ENCODE peak calls at places on chromosomes 3 and 15, in six cellular contexts. V, H, Y, L, W and Q are unnamed samples.

GRCh38 chr3:19256313-19256712 is 108.0 kb downstream of the KCNH8 start:
- DNase-seq in V (no peak), H (no peak), Y (no peak), L (no peak), W (no peak), Q (no peak)

GRCh38 chr3:50120364-50121095 is 31.8 kb downstream of the RBM5 start:
- DNase-seq in V (no peak), H (no peak), Y (no peak), L (no peak), W (no peak), Q (no peak)

GRCh38 chr15:70643783-70644125 is 119.6 kb downstream of the UACA start:
- DNase-seq in V (no peak), H (no peak), Y (peak), L (no peak), W (no peak), Q (no peak)

GRCh38 chr3:61943975-61944374 is 382.6 kb downstream of the PTPRG start:
- DNase-seq in V (no peak), H (no peak), Y (no peak), L (no peak), W (no peak), Q (no peak)

GRCh38 chr3:90015688-90016356 is 908.4 kb downstream of the EPHA3 start:
- DNase-seq in V (no peak), H (no peak), Y (no peak), L (no peak), W (no peak), Q (no peak)

GRCh38 chr3:126550488-126551051 is 8.2 kb downstream of the C3orf22 start:
- DNase-seq in V (peak), H (no peak), Y (no peak), L (no peak), W (no peak), Q (peak)

GRCh38 chr3:177110308-177111254 is 86.7 kb downstream of the TBL1XR1 start:
- DNase-seq in V (no peak), H (no peak), Y (no peak), L (no peak), W (no peak), Q (no peak)

GRCh38 chr15:28104326-28104725 is 5.2 kb upstream of the OCA2 start:
- DNase-seq in V (no peak), H (no peak), Y (no peak), L (no peak), W (no peak), Q (no peak)

GRCh38 chr3:75001330-75001729 is 386.9 kb upstream of the CNTN3 start:
- DNase-seq in V (no peak), H (no peak), Y (no peak), L (no peak), W (no peak), Q (no peak)

GRCh38 chr3:31621314-31621713 is 88.6 kb downstream of the STT3B start:
- DNase-seq in V (no peak), H (no peak), Y (peak), L (no peak), W (no peak), Q (no peak)

GRCh38 chr3:149618151-149619123 is 39.4 kb downstream of the WWTR1 start:
- DNase-seq in V (no peak), H (no peak), Y (no peak), L (no peak), W (no peak), Q (no peak)

GRCh38 chr3:42662813-42663535 is 9.5 kb downstream of the ZBTB47 start:
- DNase-seq in V (no peak), H (peak), Y (no peak), L (no peak), W (no peak), Q (no peak)

GRCh38 chr3:150059241-150059640 is 88.5 kb upstream of the PFN2 start:
- DNase-seq in V (no peak), H (no peak), Y (no peak), L (no peak), W (no peak), Q (no peak)

GRCh38 chr15:93087825-93088199 is 1.2 kb downstream of the RGMA start:
- DNase-seq in V (no peak), H (peak), Y (peak), L (peak), W (peak), Q (no peak)

GRCh38 chr15:80068578-80068977 is 9.1 kb downstream of the ZFAND6 start:
- DNase-seq in V (no peak), H (no peak), Y (peak), L (no peak), W (no peak), Q (no peak)

GRCh38 chr15:48868549-48868948 is 9.4 kb upstream of the EID1 start:
- DNase-seq in V (no peak), H (no peak), Y (peak), L (no peak), W (no peak), Q (no peak)

GRCh38 chr15:78212546-78213424 is 21.6 kb downstream of the ACSBG1 start:
- DNase-seq in V (peak), H (no peak), Y (peak), L (no peak), W (no peak), Q (no peak)

GRCh38 chr3:4768021-4768420 is 211.2 kb upstream of the BHLHE40 start:
- DNase-seq in V (no peak), H (no peak), Y (no peak), L (no peak), W (no peak), Q (no peak)

GRCh38 chr15:92922405-92923002 is 22.4 kb downstream of the CHD2 start:
- DNase-seq in V (no peak), H (no peak), Y (no peak), L (no peak), W (no peak), Q (no peak)

GRCh38 chr3:9870978-9871377 is 9.1 kb downstream of the CIDEC start:
- DNase-seq in V (no peak), H (no peak), Y (peak), L (no peak), W (no peak), Q (no peak)

GRCh38 chr3:38717603-38718240 is 68.2 kb upstream of the SCN5A start:
- DNase-seq in V (no peak), H (no peak), Y (no peak), L (no peak), W (no peak), Q (no peak)

GRCh38 chr3:129441215-129441614 is 1.2 kb downstream of the IFT122 start:
- DNase-seq in V (no peak), H (no peak), Y (no peak), L (peak), W (no peak), Q (no peak)

GRCh38 chr3:117853923-117854322 is 1144.3 kb downstream of the TUSC7 start:
- DNase-seq in V (no peak), H (no peak), Y (no peak), L (no peak), W (no peak), Q (no peak)

GRCh38 chr15:78197632-78198031 is 36.7 kb downstream of the ACSBG1 start:
- DNase-seq in V (no peak), H (no peak), Y (no peak), L (no peak), W (no peak), Q (no peak)

GRCh38 chr3:148612278-148612677 is 85.4 kb upstream of the AGTR1 start:
- DNase-seq in V (no peak), H (no peak), Y (no peak), L (no peak), W (no peak), Q (no peak)

GRCh38 chr3:127424766-127425504 is 137.1 kb upstream of the PRR20G start:
- DNase-seq in V (no peak), H (no peak), Y (no peak), L (no peak), W (no peak), Q (no peak)

GRCh38 chr15:89665449-89666146 is 10.3 kb upstream of the KIF7 start:
- DNase-seq in V (peak), H (peak), Y (peak), L (no peak), W (peak), Q (no peak)

GRCh38 chr3:30693470-30694120 is 87.2 kb downstream of the TGFBR2 start:
- DNase-seq in V (no peak), H (peak), Y (peak), L (no peak), W (no peak), Q (no peak)

GRCh38 chr3:30496496-30496966 is 109.9 kb upstream of the TGFBR2 start:
- DNase-seq in V (no peak), H (no peak), Y (peak), L (no peak), W (no peak), Q (no peak)

GRCh38 chr15:99620178-99620577 is 54.4 kb downstream of the MEF2A start:
- DNase-seq in V (no peak), H (no peak), Y (no peak), L (no peak), W (no peak), Q (no peak)
- TF ChIP-seq CTCF in V (no peak), H (no peak), Y (no peak), L (no peak), W (no peak), Q (no peak)

GRCh38 chr3:33936921-33937210 is 138.4 kb downstream of the PDCD6IP start:
- DNase-seq in V (no peak), H (no peak), Y (no peak), L (no peak), W (no peak), Q (no peak)

GRCh38 chr3:33940736-33941135 is 142.3 kb downstream of the PDCD6IP start:
- DNase-seq in V (no peak), H (no peak), Y (no peak), L (no peak), W (no peak), Q (no peak)

GRCh38 chr3:33936171-33936920 is 137.9 kb downstream of the PDCD6IP start:
- DNase-seq in V (no peak), H (no peak), Y (no peak), L (no peak), W (no peak), Q (no peak)

GRCh38 chr3:33940149-33940548 is 141.7 kb downstream of the PDCD6IP start:
- DNase-seq in V (no peak), H (no peak), Y (no peak), L (no peak), W (no peak), Q (no peak)

DNA sequence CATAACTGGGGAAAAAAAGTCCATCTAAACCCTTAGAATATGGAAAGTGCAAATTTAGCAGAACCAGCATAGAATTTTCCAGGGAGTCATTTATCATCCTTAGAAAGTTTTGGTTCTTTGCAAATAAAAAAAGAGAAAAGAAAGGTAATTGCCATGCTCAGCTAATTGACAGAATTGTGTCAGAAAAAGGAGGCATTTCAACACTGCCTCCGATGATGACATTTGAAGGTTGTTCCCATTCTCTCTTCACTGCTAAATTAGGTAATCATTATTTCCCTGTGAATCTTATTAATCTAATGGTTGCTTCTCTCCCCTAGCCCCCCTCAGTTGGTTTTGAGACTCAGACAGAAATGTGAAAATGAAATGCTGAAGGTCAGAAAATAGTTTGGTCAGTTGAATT is 139.2 kb downstream of the PDCD6IP start:
- DNase-seq in V (no peak), H (no peak), Y (no peak), L (no peak), W (no peak), Q (no peak)
- TF ChIP-seq CTCF in V (no peak), H (no peak), Y (no peak), L (no peak), W (no peak), Q (no peak)

DNA sequence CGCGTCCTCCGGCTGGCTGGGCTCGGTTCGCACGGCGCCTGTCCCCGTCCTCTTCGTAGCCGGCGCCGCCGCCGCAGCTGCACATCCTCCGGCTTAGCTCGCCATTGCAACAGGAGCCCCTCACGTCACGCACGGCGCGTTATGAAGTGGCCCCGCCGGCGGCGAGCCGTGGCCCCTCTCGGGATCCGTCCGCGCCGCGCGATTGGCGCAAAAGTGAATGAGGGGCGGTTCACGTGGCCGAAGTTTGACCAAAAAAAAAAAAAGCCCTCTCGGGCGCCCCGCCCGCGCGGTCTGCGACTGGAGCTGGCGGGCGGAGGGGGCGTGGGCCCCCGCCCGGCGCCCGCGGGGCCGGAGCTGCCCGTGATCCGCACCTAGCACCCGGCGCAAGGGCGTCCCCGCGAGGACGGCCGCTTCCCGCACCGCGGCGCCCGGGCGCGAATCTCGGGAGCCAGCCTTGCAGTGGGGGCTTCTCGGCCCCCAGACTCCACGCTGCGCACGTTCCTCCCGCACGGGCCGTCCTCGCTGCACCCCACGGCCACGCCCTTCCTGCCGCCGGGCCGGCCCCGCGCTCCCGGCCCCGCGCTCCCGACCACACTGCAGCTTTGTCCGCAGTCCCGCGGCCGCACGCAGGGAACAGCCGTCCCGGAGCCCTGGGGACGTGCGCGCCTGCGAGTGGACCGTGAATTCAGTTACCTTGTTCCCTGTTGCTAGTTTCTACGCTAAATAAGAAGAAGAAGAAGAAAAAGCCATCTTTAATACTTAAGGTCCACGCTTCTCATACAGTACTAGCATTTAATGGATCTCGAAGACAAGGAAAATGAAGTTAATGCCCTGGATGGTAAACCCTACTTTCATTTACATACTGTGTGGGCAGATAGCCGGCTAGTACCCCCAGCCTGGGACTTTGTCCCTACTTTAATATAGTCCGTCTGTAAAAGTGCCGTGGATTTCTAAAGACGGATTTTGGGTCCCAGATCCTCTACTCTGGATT is at the start of gene CHSY1:
- DNase-seq in V (peak), H (peak), Y (peak), L (peak), W (peak), Q (peak)
- TF ChIP-seq CTCF in V (no peak), H (peak), Y (peak), L (no peak), W (no peak), Q (no peak)

DNA sequence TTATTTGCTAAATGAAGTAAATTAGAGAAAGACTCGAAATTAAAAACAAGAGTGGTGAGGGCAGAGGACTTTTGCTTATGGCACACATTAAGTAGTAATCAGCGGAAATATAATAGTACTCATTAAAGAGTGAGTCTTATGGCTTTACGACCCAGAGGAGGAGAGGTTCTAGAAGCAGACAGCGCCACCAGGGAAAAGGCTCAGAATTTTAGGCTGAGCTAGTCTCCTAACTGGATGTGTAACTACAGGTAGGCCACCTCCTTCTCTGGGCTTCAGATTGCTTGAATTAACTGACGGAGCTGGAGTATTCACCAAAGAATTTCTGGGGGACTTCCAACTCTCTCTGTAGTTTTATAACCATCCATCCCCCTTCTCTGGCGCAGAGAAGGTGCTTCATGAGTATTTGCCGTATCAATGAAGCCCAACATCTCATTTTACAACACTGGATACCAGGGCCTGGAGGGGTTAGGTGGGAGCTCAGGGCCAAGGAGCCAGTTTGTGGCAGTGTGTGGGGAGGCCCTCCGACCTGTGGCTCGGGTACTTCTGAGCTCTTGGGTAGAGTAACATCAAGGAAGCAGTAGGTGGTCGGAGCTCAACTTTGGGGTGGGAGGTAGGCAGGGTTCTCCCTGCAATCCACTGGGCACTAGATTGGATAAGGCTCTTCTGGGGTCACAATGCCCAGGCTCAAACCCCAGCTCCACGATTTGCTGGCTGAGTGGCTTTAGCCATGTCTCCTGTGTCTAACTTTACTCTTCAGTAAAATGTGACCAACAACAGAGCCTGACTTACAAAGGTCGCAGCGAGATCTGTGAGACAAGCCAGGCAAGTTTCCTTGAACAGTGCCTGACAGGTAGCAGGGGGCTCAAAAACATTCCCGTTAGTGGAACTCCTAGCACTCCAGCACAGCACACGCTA is 1.1 kb downstream of the CHCHD4 start:
- DNase-seq in V (no peak), H (peak), Y (no peak), L (no peak), W (no peak), Q (no peak)
- TF ChIP-seq CTCF in V (no peak), H (no peak), Y (no peak), L (no peak), W (no peak), Q (no peak)

DNA sequence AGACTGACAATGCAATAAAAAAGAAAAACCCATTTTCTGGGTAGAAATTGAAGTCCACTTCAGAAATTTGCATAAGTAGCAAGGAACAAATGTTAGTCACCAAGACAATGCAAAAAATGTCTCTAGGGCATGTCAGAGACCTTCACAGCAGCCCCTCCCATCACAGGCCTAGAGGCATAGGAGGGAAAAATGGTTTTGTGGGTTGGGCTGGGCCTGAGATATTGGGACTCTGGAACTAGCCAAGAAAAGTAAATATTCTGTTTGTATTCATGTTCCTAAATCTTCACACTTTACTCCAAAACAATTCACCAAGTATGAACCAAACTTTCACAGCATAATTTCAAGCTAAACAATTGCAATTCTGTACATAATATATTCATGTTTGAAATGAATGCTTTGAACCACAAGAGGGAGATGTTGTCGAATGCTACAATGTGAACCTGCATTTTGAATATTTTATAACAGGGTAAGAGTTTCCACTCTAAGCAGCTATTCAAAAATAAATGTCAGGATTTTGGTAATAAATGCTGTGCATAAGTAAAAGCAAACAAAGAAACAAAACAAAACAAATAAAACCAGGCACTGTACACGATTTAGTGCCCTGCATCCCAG is 429.2 kb downstream of the OTOL1 start:
- DNase-seq in V (no peak), H (no peak), Y (no peak), L (no peak), W (no peak), Q (no peak)
- TF ChIP-seq CTCF in V (no peak), H (peak), Y (peak), L (no peak), W (peak), Q (no peak)

GRCh38 chr15:74781673-74782595 is at the start of gene CSK:
- DNase-seq in V (peak), H (peak), Y (peak), L (peak), W (peak), Q (peak)

GRCh38 chr15:74780983-74781672 is 752 bp upstream of the CSK start:
- DNase-seq in V (no peak), H (no peak), Y (peak), L (no peak), W (no peak), Q (peak)

GRCh38 chr15:74778599-74778970 is 3.3 kb upstream of the CSK start:
- DNase-seq in V (no peak), H (no peak), Y (no peak), L (no peak), W (no peak), Q (no peak)

GRCh38 chr15:74779162-74779648 is 2.7 kb upstream of the CSK start:
- DNase-seq in V (no peak), H (no peak), Y (no peak), L (no peak), W (no peak), Q (no peak)

DNA sequence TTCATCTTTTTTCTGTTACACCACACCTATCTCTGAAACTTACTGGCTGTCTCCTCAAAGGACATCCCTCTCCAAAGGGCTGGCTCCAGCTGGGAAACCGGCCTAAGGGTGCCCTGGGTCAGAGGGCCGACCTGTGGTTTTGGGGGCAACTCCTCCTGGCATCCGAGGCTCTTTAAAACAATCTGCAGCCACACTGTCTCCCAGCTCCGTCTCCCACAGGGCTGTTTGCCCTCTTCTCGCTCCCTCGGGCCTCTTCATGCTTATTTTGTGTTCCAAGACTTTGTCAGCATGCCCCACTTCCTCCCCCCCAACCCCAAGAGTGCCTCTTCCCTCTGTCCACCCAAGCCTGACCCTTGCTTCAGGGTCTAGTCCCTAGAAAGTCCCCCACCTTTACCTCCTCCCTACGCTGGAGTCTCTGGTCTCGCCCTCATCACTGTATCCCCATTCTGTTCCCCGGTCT is 1.3 kb upstream of the CSK start:
- DNase-seq in V (no peak), H (no peak), Y (no peak), L (no peak), W (no peak), Q (no peak)
- TF ChIP-seq CTCF in V (no peak), H (no peak), Y (no peak), L (no peak), W (no peak), Q (no peak)